ENCODE peak calls at places on chromosomes 5 and 9, in seven cellular contexts. One of them, this sample, is unnamed. For H3K9me3, the result is how much of the 10 kb centered on the place peaks cover.

GRCh38 chr5:25688156-25688555 is 1043.4 kb upstream of the CDH10 start:
- DNase-seq in CD8-positive, alpha-beta memory T cell: no peak
- DNase-seq in aorta: no peak
- DNase-seq in body of pancreas: no peak
- DNase-seq in left lung: no peak
- DNase-seq in osteoblast: no peak
- DNase-seq in HCT116: no peak
- DNase-seq in this sample: no peak

GRCh38 chr9:105187781-105188180 is 56.7 kb upstream of the SLC44A1 start:
- DNase-seq in HCT116: no peak
- DNase-seq in body of pancreas: no peak
- DNase-seq in left lung: no peak
- DNase-seq in osteoblast: peak
- DNase-seq in aorta: no peak
- DNase-seq in CD8-positive, alpha-beta memory T cell: no peak
- DNase-seq in this sample: no peak

GRCh38 chr9:131017067-131017466 is 8.1 kb downstream of the LAMC3 start:
- DNase-seq in CD8-positive, alpha-beta memory T cell: no peak
- DNase-seq in osteoblast: peak
- DNase-seq in body of pancreas: no peak
- DNase-seq in left lung: peak
- DNase-seq in HCT116: no peak
- DNase-seq in aorta: no peak
- DNase-seq in this sample: no peak

GRCh38 chr9:84670106-84670800 is 724 bp downstream of the NTRK2 start:
- DNase-seq in aorta: no peak
- DNase-seq in body of pancreas: peak
- DNase-seq in HCT116: no peak
- DNase-seq in osteoblast: peak
- DNase-seq in CD8-positive, alpha-beta memory T cell: no peak
- DNase-seq in left lung: peak
- DNase-seq in this sample: no peak

GRCh38 chr9:110426052-110426709 is 88.5 kb upstream of the TXNDC8 start:
- DNase-seq in aorta: no peak
- DNase-seq in HCT116: no peak
- DNase-seq in body of pancreas: no peak
- DNase-seq in CD8-positive, alpha-beta memory T cell: no peak
- DNase-seq in left lung: no peak
- DNase-seq in osteoblast: no peak
- DNase-seq in this sample: no peak

GRCh38 chr5:97142521-97143254 is at the start of gene LIX1:
- DNase-seq in left lung: no peak
- DNase-seq in CD8-positive, alpha-beta memory T cell: peak
- DNase-seq in HCT116: no peak
- DNase-seq in aorta: no peak
- DNase-seq in body of pancreas: peak
- DNase-seq in osteoblast: peak
- DNase-seq in this sample: peak

GRCh38 chr5:42518595-42519067 is 95.4 kb downstream of the GHR start:
- DNase-seq in body of pancreas: no peak
- DNase-seq in CD8-positive, alpha-beta memory T cell: no peak
- DNase-seq in left lung: no peak
- DNase-seq in osteoblast: no peak
- DNase-seq in HCT116: no peak
- DNase-seq in aorta: no peak
- DNase-seq in this sample: no peak

GRCh38 chr9:132412089-132412488 is 2.1 kb downstream of the CFAP77 start:
- DNase-seq in body of pancreas: no peak
- DNase-seq in aorta: no peak
- DNase-seq in left lung: no peak
- DNase-seq in osteoblast: peak
- DNase-seq in CD8-positive, alpha-beta memory T cell: peak
- DNase-seq in HCT116: peak
- DNase-seq in this sample: peak

GRCh38 chr5:154397652-154398406 is 48.0 kb upstream of the SAP30L start:
- DNase-seq in CD8-positive, alpha-beta memory T cell: no peak
- DNase-seq in left lung: no peak
- DNase-seq in body of pancreas: peak
- DNase-seq in HCT116: no peak
- DNase-seq in osteoblast: no peak
- DNase-seq in aorta: no peak
- DNase-seq in this sample: peak

GRCh38 chr5:56633950-56634349 is 181.4 kb upstream of the MAP3K1 start:
- DNase-seq in HCT116: no peak
- DNase-seq in CD8-positive, alpha-beta memory T cell: no peak
- DNase-seq in left lung: no peak
- DNase-seq in osteoblast: no peak
- DNase-seq in aorta: no peak
- DNase-seq in body of pancreas: no peak
- DNase-seq in this sample: no peak

GRCh38 chr9:128249914-128250838 is 25.6 kb downstream of the GOLGA2 start:
- DNase-seq in body of pancreas: peak
- DNase-seq in CD8-positive, alpha-beta memory T cell: peak
- DNase-seq in aorta: peak
- DNase-seq in osteoblast: peak
- DNase-seq in HCT116: peak
- DNase-seq in left lung: peak
- DNase-seq in this sample: peak

GRCh38 chr9:127447416-127448111 is 3.6 kb downstream of the RPL12 start:
- DNase-seq in left lung: no peak
- DNase-seq in CD8-positive, alpha-beta memory T cell: no peak
- DNase-seq in osteoblast: no peak
- DNase-seq in body of pancreas: no peak
- DNase-seq in aorta: no peak
- DNase-seq in HCT116: no peak
- DNase-seq in this sample: no peak

GRCh38 chr5:72065751-72066255 is 41.5 kb upstream of the MAP1B start:
- DNase-seq in body of pancreas: no peak
- DNase-seq in osteoblast: no peak
- DNase-seq in CD8-positive, alpha-beta memory T cell: no peak
- DNase-seq in HCT116: no peak
- DNase-seq in left lung: no peak
- DNase-seq in aorta: no peak
- DNase-seq in this sample: no peak

GRCh38 chr9:137204731-137205125 is 720 bp downstream of the TMEM203 start:
- DNase-seq in HCT116: no peak
- DNase-seq in osteoblast: no peak
- DNase-seq in CD8-positive, alpha-beta memory T cell: no peak
- DNase-seq in left lung: no peak
- DNase-seq in aorta: no peak
- DNase-seq in body of pancreas: no peak
- DNase-seq in this sample: no peak

GRCh38 chr5:32057157-32058096 is 116.7 kb downstream of the GOLPH3 start:
- DNase-seq in HCT116: peak
- DNase-seq in body of pancreas: no peak
- DNase-seq in osteoblast: no peak
- DNase-seq in CD8-positive, alpha-beta memory T cell: no peak
- DNase-seq in left lung: no peak
- DNase-seq in aorta: no peak
- DNase-seq in this sample: peak

GRCh38 chr9:9557804-9558334 is 1054.9 kb downstream of the PTPRD start:
- DNase-seq in HCT116: no peak
- DNase-seq in aorta: peak
- DNase-seq in osteoblast: no peak
- DNase-seq in left lung: no peak
- DNase-seq in CD8-positive, alpha-beta memory T cell: no peak
- DNase-seq in body of pancreas: no peak
- DNase-seq in this sample: peak

GRCh38 chr9:95098391-95098921 is 219.1 kb downstream of the FANCC start:
- DNase-seq in left lung: no peak
- DNase-seq in osteoblast: peak
- DNase-seq in CD8-positive, alpha-beta memory T cell: no peak
- DNase-seq in body of pancreas: no peak
- DNase-seq in HCT116: no peak
- DNase-seq in aorta: peak
- DNase-seq in this sample: no peak

GRCh38 chr9:134204041-134204440 is 39.7 kb upstream of the RNU6ATAC start:
- DNase-seq in CD8-positive, alpha-beta memory T cell: no peak
- DNase-seq in body of pancreas: no peak
- DNase-seq in osteoblast: no peak
- DNase-seq in HCT116: no peak
- DNase-seq in left lung: peak
- DNase-seq in aorta: peak
- DNase-seq in this sample: no peak

DNA sequence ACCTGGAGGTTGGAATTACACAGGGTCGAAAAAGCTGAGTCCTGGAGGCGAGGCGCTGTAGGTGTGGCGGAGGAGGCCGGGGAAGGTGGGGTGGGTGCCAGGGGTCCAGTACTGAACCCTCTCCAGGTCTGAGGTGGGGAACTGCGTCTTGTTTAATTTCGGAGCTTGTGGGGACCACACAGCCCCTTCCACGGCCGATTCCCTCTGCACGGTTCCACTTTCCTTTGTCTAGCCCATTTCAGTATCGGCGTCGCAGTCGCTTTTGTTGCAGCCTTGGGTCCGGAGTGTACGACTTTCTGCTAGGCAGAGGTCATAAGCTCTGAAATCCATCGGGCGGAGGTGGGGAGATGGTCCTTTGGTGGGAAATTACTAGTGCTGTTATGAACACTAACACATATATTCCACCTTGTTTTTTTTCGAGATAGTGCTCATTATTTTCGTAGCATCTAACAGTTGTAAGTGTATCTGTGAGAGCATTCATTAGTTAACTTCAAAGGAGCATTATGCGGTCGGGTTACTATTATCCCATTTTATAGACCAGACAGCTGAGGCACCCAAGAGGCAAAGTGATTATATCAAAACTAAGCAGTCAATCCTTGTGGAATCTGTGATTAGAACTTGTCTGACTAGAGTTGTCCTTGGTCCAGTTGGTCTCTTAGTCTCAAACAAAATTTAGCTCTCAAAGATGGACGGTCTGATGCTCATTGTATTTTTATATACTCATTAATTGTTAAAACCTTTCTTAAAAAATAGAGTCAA is 737 bp downstream of the RNF180 start:
- DNase-seq in aorta: peak
- DNase-seq in HCT116: no peak
- DNase-seq in CD8-positive, alpha-beta memory T cell: no peak
- DNase-seq in osteoblast: peak
- DNase-seq in left lung: no peak
- DNase-seq in body of pancreas: no peak
- DNase-seq in this sample: no peak
- H3K4me3 ChIP-seq in aorta: peak
- H3K4me3 ChIP-seq in HCT116: no peak
- H3K4me3 ChIP-seq in CD8-positive, alpha-beta memory T cell: no peak
- H3K4me3 ChIP-seq in osteoblast: peak
- H3K4me3 ChIP-seq in left lung: peak
- H3K4me3 ChIP-seq in body of pancreas: peak
- H3K4me3 ChIP-seq in this sample: no peak

DNA sequence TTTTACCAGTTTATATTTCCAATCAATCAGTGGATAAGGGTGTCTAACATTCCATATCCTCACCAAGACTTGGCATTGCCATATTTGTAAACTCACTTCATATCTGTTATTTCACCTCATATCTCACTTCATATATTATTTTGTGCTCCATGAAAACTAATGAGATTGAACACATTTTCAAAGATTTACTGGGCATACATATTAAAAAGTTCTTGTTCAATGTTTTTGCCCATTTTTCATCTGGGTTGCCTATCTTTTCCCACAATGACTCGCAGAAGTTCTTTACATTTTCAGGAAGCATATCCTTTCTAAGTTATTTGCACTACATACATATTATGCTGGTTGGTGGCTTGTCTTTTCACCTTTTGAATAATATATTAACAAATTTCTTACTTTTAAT is 15.3 kb downstream of the ZNF510 start:
- DNase-seq in HCT116: no peak
- DNase-seq in left lung: no peak
- DNase-seq in aorta: no peak
- DNase-seq in body of pancreas: no peak
- DNase-seq in CD8-positive, alpha-beta memory T cell: no peak
- DNase-seq in osteoblast: no peak
- DNase-seq in this sample: no peak
- H3K9me3 ChIP-seq in HCT116: under half
- H3K9me3 ChIP-seq in left lung: under half
- H3K9me3 ChIP-seq in aorta: under half
- H3K9me3 ChIP-seq in body of pancreas: under half
- H3K9me3 ChIP-seq in CD8-positive, alpha-beta memory T cell: half or more
- H3K9me3 ChIP-seq in osteoblast: half or more
- H3K9me3 ChIP-seq in this sample: under half

DNA sequence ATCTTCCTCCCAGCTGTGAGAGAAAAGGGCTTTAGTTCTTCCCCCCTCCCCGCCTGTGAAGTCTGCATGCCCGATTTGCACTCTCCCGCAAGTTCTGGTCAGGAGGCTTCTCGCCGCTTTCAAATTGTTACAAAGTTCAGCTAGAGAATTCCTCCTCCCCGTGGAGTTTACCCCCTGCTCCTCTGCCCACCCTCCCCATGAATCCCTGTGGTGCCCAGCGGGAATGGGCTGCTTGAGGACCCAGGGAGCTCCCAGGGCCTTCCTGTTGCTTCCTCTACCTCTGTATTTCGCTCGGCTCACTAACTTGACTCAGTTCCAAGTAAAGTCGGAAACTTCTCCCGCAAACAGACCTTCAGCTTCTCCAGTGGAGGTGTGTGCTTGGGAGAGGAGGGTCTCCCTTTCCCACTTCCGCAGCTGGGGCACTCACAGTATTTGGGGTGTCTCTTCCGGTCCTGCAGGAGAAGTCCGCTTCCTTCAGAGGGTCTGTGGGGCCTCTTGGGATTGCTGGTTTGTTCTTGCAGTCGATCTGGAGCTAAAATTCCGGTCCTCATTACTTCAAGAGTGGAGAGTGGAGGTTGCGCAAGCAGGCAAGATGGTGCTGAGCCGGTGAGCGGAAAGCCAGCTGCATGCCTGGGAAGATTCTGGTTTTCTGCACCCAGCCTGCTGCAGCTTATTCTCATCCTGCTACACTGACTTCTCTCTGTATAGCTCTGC is 97.8 kb downstream of the ADAMTS12 start:
- DNase-seq in CD8-positive, alpha-beta memory T cell: no peak
- DNase-seq in osteoblast: no peak
- DNase-seq in HCT116: no peak
- DNase-seq in aorta: no peak
- DNase-seq in left lung: no peak
- DNase-seq in body of pancreas: no peak
- DNase-seq in this sample: no peak
- H3K4me3 ChIP-seq in CD8-positive, alpha-beta memory T cell: no peak
- H3K4me3 ChIP-seq in osteoblast: no peak
- H3K4me3 ChIP-seq in HCT116: no peak
- H3K4me3 ChIP-seq in aorta: no peak
- H3K4me3 ChIP-seq in left lung: no peak
- H3K4me3 ChIP-seq in body of pancreas: no peak
- H3K4me3 ChIP-seq in this sample: no peak

GRCh38 chr9:22228542-22228941 is 218.1 kb upstream of the DMRTA1 start:
- DNase-seq in left lung: no peak
- DNase-seq in CD8-positive, alpha-beta memory T cell: no peak
- DNase-seq in HCT116: no peak
- DNase-seq in osteoblast: no peak
- DNase-seq in body of pancreas: no peak
- DNase-seq in aorta: no peak
- DNase-seq in this sample: no peak
- H3K9me3 ChIP-seq in left lung: under half
- H3K9me3 ChIP-seq in CD8-positive, alpha-beta memory T cell: under half
- H3K9me3 ChIP-seq in HCT116: under half
- H3K9me3 ChIP-seq in osteoblast: under half
- H3K9me3 ChIP-seq in body of pancreas: under half
- H3K9me3 ChIP-seq in aorta: under half
- H3K9me3 ChIP-seq in this sample: under half

This sample was measured in HAP-1.